ENCODE peak calls at places on chromosomes 6 and 20, in ten cellular contexts. One of them, this sample, is unnamed.
A peak's percentile ranks its signal among the peaks of the same experiment; 100 is the strongest.

GRCh38 chr6:42692151-42692911 is 30.1 kb downstream of the PRPH2 start:
- DNase-seq in hepatocyte: no peak
- DNase-seq in lung: peak; percentile 56
- DNase-seq in right cardiac atrium: peak; percentile 32
- DNase-seq in cardiac muscle cell: peak; percentile 56
- DNase-seq in prostate gland: peak; percentile 61
- DNase-seq in tibial artery: no peak
- DNase-seq in body of pancreas: no peak
- DNase-seq in psoas muscle: no peak
- DNase-seq in IMR-90: peak; percentile 80
- DNase-seq in this sample: no peak

GRCh38 chr6:157281570-157281969 is 41.7 kb downstream of the TMEM242 start:
- DNase-seq in hepatocyte: no peak
- DNase-seq in lung: no peak
- DNase-seq in right cardiac atrium: peak; percentile 55
- DNase-seq in cardiac muscle cell: peak; percentile 17
- DNase-seq in prostate gland: no peak
- DNase-seq in tibial artery: no peak
- DNase-seq in body of pancreas: peak; percentile 46
- DNase-seq in psoas muscle: no peak
- DNase-seq in IMR-90: no peak
- DNase-seq in this sample: no peak

GRCh38 chr6:163634514-163635171 is 220.1 kb downstream of the QKI start:
- DNase-seq in hepatocyte: peak; percentile 43
- DNase-seq in lung: no peak
- DNase-seq in right cardiac atrium: no peak
- DNase-seq in cardiac muscle cell: no peak
- DNase-seq in prostate gland: no peak
- DNase-seq in tibial artery: no peak
- DNase-seq in body of pancreas: no peak
- DNase-seq in psoas muscle: no peak
- DNase-seq in IMR-90: no peak
- DNase-seq in this sample: no peak

GRCh38 chr20:57198359-57199072 is 67.9 kb downstream of the BMP7 start:
- DNase-seq in hepatocyte: no peak
- DNase-seq in lung: no peak
- DNase-seq in right cardiac atrium: no peak
- DNase-seq in cardiac muscle cell: no peak
- DNase-seq in prostate gland: no peak
- DNase-seq in tibial artery: no peak
- DNase-seq in body of pancreas: no peak
- DNase-seq in psoas muscle: no peak
- DNase-seq in IMR-90: no peak
- DNase-seq in this sample: no peak

GRCh38 chr6:146543211-146543939 is at the start of gene RAB32:
- DNase-seq in hepatocyte: peak; percentile 97
- DNase-seq in lung: peak; percentile 94
- DNase-seq in right cardiac atrium: peak; percentile 97
- DNase-seq in cardiac muscle cell: peak; percentile 98
- DNase-seq in prostate gland: peak; percentile 85
- DNase-seq in tibial artery: peak; percentile 94
- DNase-seq in body of pancreas: peak; percentile 94
- DNase-seq in psoas muscle: peak; percentile 95
- DNase-seq in IMR-90: peak; percentile 95
- DNase-seq in this sample: no peak

GRCh38 chr20:63624486-63624885 is 2.4 kb downstream of the GMEB2 start:
- DNase-seq in hepatocyte: peak; percentile 46
- DNase-seq in lung: no peak
- DNase-seq in right cardiac atrium: no peak
- DNase-seq in cardiac muscle cell: peak; percentile 73
- DNase-seq in prostate gland: no peak
- DNase-seq in tibial artery: no peak
- DNase-seq in body of pancreas: no peak
- DNase-seq in psoas muscle: no peak
- DNase-seq in IMR-90: peak; percentile 49
- DNase-seq in this sample: no peak

GRCh38 chr20:62933966-62934365 is 4.0 kb upstream of the GID8 start:
- DNase-seq in hepatocyte: no peak
- DNase-seq in lung: no peak
- DNase-seq in right cardiac atrium: no peak
- DNase-seq in cardiac muscle cell: no peak
- DNase-seq in prostate gland: no peak
- DNase-seq in tibial artery: no peak
- DNase-seq in body of pancreas: no peak
- DNase-seq in psoas muscle: no peak
- DNase-seq in IMR-90: no peak
- DNase-seq in this sample: no peak

GRCh38 chr6:140905050-140905449 is 1227.7 kb upstream of the GJE1 start:
- DNase-seq in hepatocyte: no peak
- DNase-seq in lung: no peak
- DNase-seq in right cardiac atrium: no peak
- DNase-seq in cardiac muscle cell: no peak
- DNase-seq in prostate gland: no peak
- DNase-seq in tibial artery: no peak
- DNase-seq in body of pancreas: no peak
- DNase-seq in psoas muscle: no peak
- DNase-seq in IMR-90: no peak
- DNase-seq in this sample: no peak

GRCh38 chr6:94045473-94045872 is 626.1 kb upstream of the EPHA7 start:
- DNase-seq in hepatocyte: no peak
- DNase-seq in lung: no peak
- DNase-seq in right cardiac atrium: no peak
- DNase-seq in cardiac muscle cell: no peak
- DNase-seq in prostate gland: no peak
- DNase-seq in tibial artery: no peak
- DNase-seq in body of pancreas: no peak
- DNase-seq in psoas muscle: no peak
- DNase-seq in IMR-90: no peak
- DNase-seq in this sample: no peak

GRCh38 chr20:22353586-22353985 is 230.8 kb downstream of the FOXA2 start:
- DNase-seq in hepatocyte: no peak
- DNase-seq in lung: no peak
- DNase-seq in right cardiac atrium: no peak
- DNase-seq in cardiac muscle cell: no peak
- DNase-seq in prostate gland: no peak
- DNase-seq in tibial artery: no peak
- DNase-seq in body of pancreas: no peak
- DNase-seq in psoas muscle: no peak
- DNase-seq in IMR-90: no peak
- DNase-seq in this sample: no peak

GRCh38 chr6:166932116-166932515 is 24.2 kb downstream of the RNASET2 start:
- DNase-seq in hepatocyte: no peak
- DNase-seq in lung: no peak
- DNase-seq in right cardiac atrium: no peak
- DNase-seq in cardiac muscle cell: no peak
- DNase-seq in prostate gland: no peak
- DNase-seq in tibial artery: no peak
- DNase-seq in body of pancreas: no peak
- DNase-seq in psoas muscle: no peak
- DNase-seq in IMR-90: no peak
- DNase-seq in this sample: no peak

GRCh38 chr6:6004147-6004995 is 2.4 kb downstream of the NRN1 start:
- DNase-seq in hepatocyte: no peak
- DNase-seq in lung: no peak
- DNase-seq in right cardiac atrium: no peak
- DNase-seq in cardiac muscle cell: no peak
- DNase-seq in prostate gland: no peak
- DNase-seq in tibial artery: no peak
- DNase-seq in body of pancreas: no peak
- DNase-seq in psoas muscle: no peak
- DNase-seq in IMR-90: no peak
- DNase-seq in this sample: no peak
- H3K27ac ChIP-seq in hepatocyte: no peak overlapping the region
- H3K27ac ChIP-seq in lung: peak overlapping the region; percentile 35
- H3K27ac ChIP-seq in right cardiac atrium: no peak overlapping the region
- H3K27ac ChIP-seq in cardiac muscle cell: no peak overlapping the region
- H3K27ac ChIP-seq in prostate gland: no peak overlapping the region
- H3K27ac ChIP-seq in tibial artery: peak overlapping the region; percentile 49
- H3K27ac ChIP-seq in body of pancreas: no peak overlapping the region
- H3K27ac ChIP-seq in psoas muscle: peak overlapping the region; percentile 60
- H3K27ac ChIP-seq in IMR-90: no peak overlapping the region
- H3K27ac ChIP-seq in this sample: no peak overlapping the region

GRCh38 chr20:59827138-59828056 is 106.0 kb downstream of the SYCP2 start:
- DNase-seq in hepatocyte: no peak
- DNase-seq in lung: no peak
- DNase-seq in right cardiac atrium: no peak
- DNase-seq in cardiac muscle cell: no peak
- DNase-seq in prostate gland: no peak
- DNase-seq in tibial artery: no peak
- DNase-seq in body of pancreas: no peak
- DNase-seq in psoas muscle: no peak
- DNase-seq in IMR-90: no peak
- DNase-seq in this sample: no peak
- H3K27ac ChIP-seq in hepatocyte: peak overlapping the region; percentile 83
- H3K27ac ChIP-seq in lung: peak overlapping the region; percentile 17
- H3K27ac ChIP-seq in right cardiac atrium: no peak overlapping the region
- H3K27ac ChIP-seq in cardiac muscle cell: no peak overlapping the region
- H3K27ac ChIP-seq in prostate gland: no peak overlapping the region
- H3K27ac ChIP-seq in tibial artery: no peak overlapping the region
- H3K27ac ChIP-seq in body of pancreas: no peak overlapping the region
- H3K27ac ChIP-seq in psoas muscle: no peak overlapping the region
- H3K27ac ChIP-seq in IMR-90: no peak overlapping the region
- H3K27ac ChIP-seq in this sample: no peak overlapping the region

DNA sequence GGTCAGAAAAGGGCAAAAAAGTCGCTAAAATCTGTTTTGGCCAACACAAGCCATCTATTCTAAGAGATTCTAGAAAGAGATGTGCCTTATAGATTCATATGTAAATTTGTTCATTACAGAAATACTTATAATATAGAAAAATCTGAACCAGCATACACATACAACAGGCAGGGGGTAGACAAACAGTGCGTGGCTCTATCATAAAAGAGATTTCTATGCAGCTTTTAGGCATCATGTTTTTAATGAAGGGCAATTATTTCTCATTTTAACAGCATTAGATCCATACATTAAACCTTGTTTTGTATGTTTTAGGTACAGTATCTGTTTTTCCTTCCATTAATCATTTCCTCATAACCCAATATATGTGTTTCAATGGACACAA is 664 bp downstream of the BTN3A3 start:
- DNase-seq in hepatocyte: no peak
- DNase-seq in lung: no peak
- DNase-seq in right cardiac atrium: no peak
- DNase-seq in cardiac muscle cell: no peak
- DNase-seq in prostate gland: no peak
- DNase-seq in tibial artery: no peak
- DNase-seq in body of pancreas: no peak
- DNase-seq in psoas muscle: no peak
- DNase-seq in IMR-90: no peak
- DNase-seq in this sample: no peak
- H3K27ac ChIP-seq in hepatocyte: peak overlapping the region; percentile 71
- H3K27ac ChIP-seq in lung: no peak overlapping the region
- H3K27ac ChIP-seq in right cardiac atrium: no peak overlapping the region
- H3K27ac ChIP-seq in cardiac muscle cell: no peak overlapping the region
- H3K27ac ChIP-seq in prostate gland: peak overlapping the region; percentile 80
- H3K27ac ChIP-seq in tibial artery: peak overlapping the region; percentile 85
- H3K27ac ChIP-seq in body of pancreas: peak overlapping the region; percentile 82
- H3K27ac ChIP-seq in psoas muscle: peak overlapping the region; percentile 72
- H3K27ac ChIP-seq in IMR-90: no peak overlapping the region
- H3K27ac ChIP-seq in this sample: peak overlapping the region; percentile 91

GRCh38 chr6:13495112-13495765 is 7.8 kb upstream of the GFOD1 start:
- DNase-seq in hepatocyte: no peak
- DNase-seq in lung: no peak
- DNase-seq in right cardiac atrium: no peak
- DNase-seq in cardiac muscle cell: no peak
- DNase-seq in prostate gland: no peak
- DNase-seq in tibial artery: no peak
- DNase-seq in body of pancreas: no peak
- DNase-seq in psoas muscle: no peak
- DNase-seq in IMR-90: no peak
- DNase-seq in this sample: no peak
- H3K27ac ChIP-seq in hepatocyte: no peak overlapping the region
- H3K27ac ChIP-seq in lung: no peak overlapping the region
- H3K27ac ChIP-seq in right cardiac atrium: peak overlapping the region; percentile 99
- H3K27ac ChIP-seq in cardiac muscle cell: no peak overlapping the region
- H3K27ac ChIP-seq in prostate gland: no peak overlapping the region
- H3K27ac ChIP-seq in tibial artery: no peak overlapping the region
- H3K27ac ChIP-seq in body of pancreas: no peak overlapping the region
- H3K27ac ChIP-seq in psoas muscle: peak overlapping the region; percentile 33
- H3K27ac ChIP-seq in IMR-90: no peak overlapping the region
- H3K27ac ChIP-seq in this sample: no peak overlapping the region

GRCh38 chr20:5074050-5074674 is 45.6 kb downstream of the PCNA start:
- DNase-seq in hepatocyte: no peak
- DNase-seq in lung: no peak
- DNase-seq in right cardiac atrium: no peak
- DNase-seq in cardiac muscle cell: no peak
- DNase-seq in prostate gland: no peak
- DNase-seq in tibial artery: no peak
- DNase-seq in body of pancreas: no peak
- DNase-seq in psoas muscle: no peak
- DNase-seq in IMR-90: no peak
- DNase-seq in this sample: no peak
- H3K27ac ChIP-seq in hepatocyte: no peak overlapping the region
- H3K27ac ChIP-seq in lung: peak overlapping the region; percentile 67
- H3K27ac ChIP-seq in right cardiac atrium: no peak overlapping the region
- H3K27ac ChIP-seq in cardiac muscle cell: no peak overlapping the region
- H3K27ac ChIP-seq in prostate gland: no peak overlapping the region
- H3K27ac ChIP-seq in tibial artery: peak overlapping the region; percentile 77
- H3K27ac ChIP-seq in body of pancreas: peak overlapping the region; percentile 56
- H3K27ac ChIP-seq in psoas muscle: peak overlapping the region; percentile 13
- H3K27ac ChIP-seq in IMR-90: no peak overlapping the region
- H3K27ac ChIP-seq in this sample: no peak overlapping the region

DNA sequence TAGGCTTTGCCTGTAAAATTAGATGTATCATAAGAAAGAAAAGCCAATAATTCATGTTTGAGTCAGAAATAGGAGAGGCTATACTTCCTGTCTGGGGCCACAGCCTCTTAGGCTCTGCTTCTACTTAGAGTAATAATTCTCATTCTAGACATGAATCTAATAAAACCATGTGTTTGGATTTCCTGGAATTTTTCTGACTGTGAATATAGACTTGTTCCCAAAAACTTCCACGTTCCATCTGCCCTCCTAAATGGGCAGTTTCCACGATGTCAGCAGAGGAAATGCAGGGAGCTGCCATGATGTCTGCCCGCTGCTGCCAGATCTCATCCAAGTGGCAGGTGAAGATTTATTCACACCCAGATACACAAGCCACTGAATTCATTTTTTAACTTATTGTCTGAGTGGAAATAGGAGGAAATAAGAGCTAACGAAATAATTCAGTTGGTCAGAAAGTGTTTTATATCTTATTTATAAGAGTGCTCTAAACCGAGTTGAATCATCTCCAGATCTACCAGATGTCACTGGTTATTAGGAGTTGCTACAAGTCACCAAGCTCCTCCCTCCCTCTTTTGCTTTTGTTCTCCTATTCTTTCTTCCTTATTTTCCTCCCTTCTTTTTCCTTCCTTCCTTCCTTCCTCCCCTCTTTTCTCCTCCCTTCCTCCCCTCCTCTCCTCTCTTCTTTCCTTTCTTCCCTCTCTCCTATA is 69.3 kb downstream of the ALDH8A1 start:
- DNase-seq in hepatocyte: no peak
- DNase-seq in lung: no peak
- DNase-seq in right cardiac atrium: no peak
- DNase-seq in cardiac muscle cell: no peak
- DNase-seq in prostate gland: no peak
- DNase-seq in tibial artery: no peak
- DNase-seq in body of pancreas: no peak
- DNase-seq in psoas muscle: no peak
- DNase-seq in IMR-90: no peak
- DNase-seq in this sample: no peak
- H3K27ac ChIP-seq in hepatocyte: no peak overlapping the region
- H3K27ac ChIP-seq in lung: no peak overlapping the region
- H3K27ac ChIP-seq in right cardiac atrium: no peak overlapping the region
- H3K27ac ChIP-seq in cardiac muscle cell: no peak overlapping the region
- H3K27ac ChIP-seq in prostate gland: no peak overlapping the region
- H3K27ac ChIP-seq in tibial artery: no peak overlapping the region
- H3K27ac ChIP-seq in body of pancreas: no peak overlapping the region
- H3K27ac ChIP-seq in psoas muscle: no peak overlapping the region
- H3K27ac ChIP-seq in IMR-90: no peak overlapping the region
- H3K27ac ChIP-seq in this sample: no peak overlapping the region

GRCh38 chr6:31791324-31792089 is 4.0 kb downstream of the VARS1 start:
- DNase-seq in hepatocyte: peak; percentile 77
- DNase-seq in lung: no peak
- DNase-seq in right cardiac atrium: peak; percentile 47
- DNase-seq in cardiac muscle cell: peak; percentile 64
- DNase-seq in prostate gland: no peak
- DNase-seq in tibial artery: no peak
- DNase-seq in body of pancreas: peak; percentile 46
- DNase-seq in psoas muscle: no peak
- DNase-seq in IMR-90: peak; percentile 39
- DNase-seq in this sample: no peak
- H3K27ac ChIP-seq in hepatocyte: no peak overlapping the region
- H3K27ac ChIP-seq in lung: peak overlapping the region; percentile 26
- H3K27ac ChIP-seq in right cardiac atrium: no peak overlapping the region
- H3K27ac ChIP-seq in cardiac muscle cell: no peak overlapping the region
- H3K27ac ChIP-seq in prostate gland: no peak overlapping the region
- H3K27ac ChIP-seq in tibial artery: no peak overlapping the region
- H3K27ac ChIP-seq in body of pancreas: no peak overlapping the region
- H3K27ac ChIP-seq in psoas muscle: no peak overlapping the region
- H3K27ac ChIP-seq in IMR-90: no peak overlapping the region
- H3K27ac ChIP-seq in this sample: no peak overlapping the region

This sample was measured in CD8-positive, alpha-beta memory T cell.